ENCODE peak calls at places on chromosome 15, in six cellular contexts. N is hippocampal formation; S is stimulated activated CD4-positive, alpha-beta T cell treated with anti-CD3 and anti-CD28 coated beads, TNF-alpha, amount 100 ng/mL, for 4 hours; L is stimulated activated CD8-positive, alpha-beta memory T cell treated with anti-CD3 and anti-CD28 coated beads, Interleukin-15, amount 100 ng/mL, for 1 hour; R is breast epithelium; U is HS-27A. V is an unnamed sample.

GRCh38 chr15:55546718-55547117 is 38.7 kb upstream of the DNAAF4 start:
- DNase-seq in N (no peak), S (no peak), L (no peak), R (no peak), U (peak; percentile 69), V (no peak)

GRCh38 chr15:73959012-73959581 is 32.8 kb downstream of the LOXL1 start:
- DNase-seq in N (no peak), S (no peak), L (no peak), R (no peak), U (peak; percentile 71), V (no peak)

GRCh38 chr15:66220587-66220986 is 33.0 kb downstream of the MEGF11 start:
- DNase-seq in N (no peak), S (no peak), L (no peak), R (no peak), U (no peak), V (peak; percentile 25)

GRCh38 chr15:90810354-90810753 is 58.0 kb upstream of the FURIN start:
- DNase-seq in N (no peak), S (no peak), L (no peak), R (no peak), U (no peak), V (no peak)

GRCh38 chr15:86588413-86588812 is 508.7 kb downstream of the AGBL1 start:
- DNase-seq in N (no peak), S (no peak), L (no peak), R (no peak), U (no peak), V (no peak)

GRCh38 chr15:72382146-72382545 is 6.3 kb upstream of the HEXA start:
- DNase-seq in N (no peak), S (no peak), L (no peak), R (no peak), U (no peak), V (no peak)

GRCh38 chr15:101398247-101398646 is 91.3 kb downstream of the PCSK6 start:
- DNase-seq in N (no peak), S (no peak), L (no peak), R (no peak), U (no peak), V (no peak)

GRCh38 chr15:48507416-48508065 is 138.0 kb downstream of the FBN1 start:
- DNase-seq in N (no peak), S (no peak), L (no peak), R (no peak), U (peak; percentile 23), V (no peak)

GRCh38 chr15:65994832-65995231 is 125.5 kb downstream of the RAB11A start:
- DNase-seq in N (no peak), S (no peak), L (no peak), R (no peak), U (no peak), V (no peak)

GRCh38 chr15:85854345-85855097 is 59.8 kb upstream of the KLHL25 start:
- DNase-seq in N (peak; percentile 24), S (no peak), L (peak; percentile 6), R (no peak), U (no peak), V (peak; percentile 40)

GRCh38 chr15:80081390-80081789 is 21.9 kb downstream of the ZFAND6 start:
- DNase-seq in N (no peak), S (no peak), L (no peak), R (no peak), U (no peak), V (no peak)

GRCh38 chr15:59278120-59278519 is 71.5 kb downstream of the LDHAL6B start:
- DNase-seq in N (no peak), S (no peak), L (no peak), R (no peak), U (no peak), V (no peak)

GRCh38 chr15:67033012-67033411 is 32.4 kb upstream of the SMAD3 start:
- DNase-seq in N (no peak), S (no peak), L (no peak), R (no peak), U (no peak), V (no peak)

GRCh38 chr15:67941643-67942315 is 101.9 kb upstream of the RNU6-1 start:
- DNase-seq in N (no peak), S (no peak), L (no peak), R (peak; percentile 60), U (peak; percentile 33), V (no peak)

GRCh38 chr15:48177383-48177874 is 666 bp downstream of the MYEF2 start:
- DNase-seq in N (peak; percentile 0), S (no peak), L (no peak), R (no peak), U (peak; percentile 35), V (no peak)

GRCh38 chr15:22918056-22918455 is 62.1 kb downstream of the CYFIP1 start:
- DNase-seq in N (no peak), S (no peak), L (no peak), R (no peak), U (peak; percentile 29), V (no peak)

GRCh38 chr15:67098768-67099282 is 33.4 kb downstream of the SMAD3 start:
- DNase-seq in N (no peak), S (no peak), L (no peak), R (no peak), U (no peak), V (no peak)

GRCh38 chr15:81398910-81399551 is 25.0 kb upstream of the TMC3 start:
- DNase-seq in N (no peak), S (no peak), L (no peak), R (no peak), U (no peak), V (no peak)

GRCh38 chr15:53978248-53978906 is at the start of gene UNC13C:
- DNase-seq in N (no peak), S (no peak), L (no peak), R (no peak), U (no peak), V (peak; percentile 72)

GRCh38 chr15:60667190-60667868 is 188.4 kb upstream of the ICE2 start:
- DNase-seq in N (no peak), S (no peak), L (no peak), R (no peak), U (no peak), V (no peak)

GRCh38 chr15:90316139-90316538 is 35.9 kb upstream of the ZNF774 start:
- DNase-seq in N (no peak), S (no peak), L (no peak), R (peak; percentile 69), U (no peak), V (no peak)

GRCh38 chr15:52730163-52730562 is 51.0 kb upstream of the ATOSA start:
- DNase-seq in N (no peak), S (no peak), L (peak; percentile 4), R (no peak), U (peak; percentile 27), V (no peak)

GRCh38 chr15:75809986-75810750 is 33.1 kb upstream of the UBE2Q2 start:
- DNase-seq in N (no peak), S (no peak), L (no peak), R (no peak), U (no peak), V (no peak)

GRCh38 chr15:72706266-72706665 is 20.3 kb downstream of the BBS4 start:
- DNase-seq in N (no peak), S (no peak), L (no peak), R (no peak), U (no peak), V (no peak)

GRCh38 chr15:57216288-57216687 is 160.0 kb upstream of the CGNL1 start:
- DNase-seq in N (no peak), S (no peak), L (no peak), R (no peak), U (peak; percentile 79), V (no peak)

GRCh38 chr15:67065531-67066005 is at the start of gene SMAD3:
- DNase-seq in N (peak; percentile 59), S (peak; percentile 55), L (peak; percentile 36), R (peak; percentile 74), U (peak; percentile 85), V (peak; percentile 50)

GRCh38 chr15:73284073-73284472 is 84.7 kb downstream of the HCN4 start:
- DNase-seq in N (no peak), S (no peak), L (no peak), R (no peak), U (no peak), V (no peak)

GRCh38 chr15:53811530-53811929 is 52.1 kb upstream of the WDR72 start:
- DNase-seq in N (no peak), S (no peak), L (no peak), R (no peak), U (no peak), V (no peak)

GRCh38 chr15:69225355-69226027 is 65.1 kb downstream of the GLCE start:
- DNase-seq in N (no peak), S (no peak), L (no peak), R (no peak), U (no peak), V (no peak)

GRCh38 chr15:101024709-101025108 is 105.6 kb downstream of the LRRK1 start:
- DNase-seq in N (no peak), S (no peak), L (no peak), R (no peak), U (no peak), V (no peak)

GRCh38 chr15:100934166-100934565 is 15.0 kb downstream of the LRRK1 start:
- DNase-seq in N (no peak), S (no peak), L (no peak), R (no peak), U (no peak), V (no peak)

GRCh38 chr15:71458089-71458660 is 342.9 kb downstream of the THSD4 start:
- DNase-seq in N (no peak), S (no peak), L (no peak), R (no peak), U (no peak), V (no peak)

GRCh38 chr15:51816615-51817014 is 12.8 kb upstream of the TMOD3 start:
- DNase-seq in N (no peak), S (no peak), L (no peak), R (no peak), U (no peak), V (no peak)

GRCh38 chr15:47975422-47975821 is 145.4 kb upstream of the SLC24A5 start:
- DNase-seq in N (no peak), S (no peak), L (no peak), R (no peak), U (no peak), V (no peak)

GRCh38 chr15:25739687-25740121 is 123.4 kb downstream of the ATP10A start:
- DNase-seq in N (no peak), S (no peak), L (no peak), R (no peak), U (no peak), V (no peak)

GRCh38 chr15:83305696-83306291 is 21.3 kb upstream of the BNC1 start:
- DNase-seq in N (no peak), S (no peak), L (no peak), R (peak; percentile 35), U (no peak), V (no peak)

GRCh38 chr15:58135511-58136174 is 2.5 kb upstream of the AQP9 start:
- DNase-seq in N (no peak), S (no peak), L (no peak), R (no peak), U (no peak), V (no peak)

GRCh38 chr15:70566047-70566835 is 197.1 kb downstream of the UACA start:
- DNase-seq in N (no peak), S (no peak), L (no peak), R (peak; percentile 10), U (no peak), V (no peak)

GRCh38 chr15:67176195-67176971 is 78.1 kb downstream of the AAGAB start:
- DNase-seq in N (no peak), S (no peak), L (no peak), R (no peak), U (no peak), V (no peak)

V was measured in posterior cingulate gyrus.